ENCODE peak calls at places on chromosomes 6 and 20, in six cellular contexts. A is colonic mucosa, F is AG10803, I is IMR-90, N is HCT116, M is esophagus squamous epithelium. K is an unnamed sample.
A peak's percentile ranks its signal among the peaks of the same experiment; 100 is the strongest.

GRCh38 chr6:11139051-11139960 is 27.8 kb upstream of the ERVFRD-1 start:
- DNase-seq in N (no peak), I (peak; percentile 72), F (peak; percentile 20), M (no peak), A (no peak), K (peak; percentile 61)

GRCh38 chr6:115706981-115707380 is 353.7 kb downstream of the FRK start:
- DNase-seq in M (no peak), I (no peak), N (no peak), A (no peak), F (no peak), K (no peak)

GRCh38 chr6:107079429-107079828 is 35.9 kb downstream of the BEND3 start:
- DNase-seq in I (no peak), A (no peak), M (no peak), F (no peak), N (peak; percentile 18), K (no peak)

GRCh38 chr6:148265058-148265457 is 77.6 kb upstream of the SASH1 start:
- DNase-seq in F (no peak), N (no peak), M (no peak), A (no peak), I (no peak), K (no peak)

GRCh38 chr6:168388641-168389633 is 52.0 kb upstream of the SMOC2 start:
- DNase-seq in F (no peak), M (no peak), A (peak; percentile 55), N (no peak), I (no peak), K (no peak)

GRCh38 chr20:555933-556332 is 12.3 kb upstream of the CSNK2A1 start:
- DNase-seq in F (no peak), A (peak; percentile 61), N (no peak), M (no peak), I (peak; percentile 9), K (no peak)

GRCh38 chr6:73710948-73711347 is 14.9 kb downstream of the CD109 start:
- DNase-seq in N (no peak), F (no peak), A (no peak), I (no peak), M (no peak), K (no peak)

GRCh38 chr6:154276810-154277577 is 79.6 kb downstream of the IPCEF1 start:
- DNase-seq in F (peak; percentile 45), N (peak; percentile 33), A (no peak), I (peak; percentile 50), M (no peak), K (peak; percentile 65)

GRCh38 chr6:18405477-18406293 is 18.5 kb downstream of the RNF144B start:
- DNase-seq in F (peak; percentile 92), N (no peak), A (no peak), M (no peak), I (peak; percentile 96), K (peak; percentile 95)

GRCh38 chr6:167428664-167429063 is 103.8 kb downstream of the TTLL2 start:
- DNase-seq in M (no peak), F (no peak), A (no peak), N (no peak), I (no peak), K (no peak)

GRCh38 chr20:46695888-46696287 is 6.6 kb upstream of the TP53RK start:
- DNase-seq in M (no peak), I (peak; percentile 69), A (no peak), F (peak; percentile 91), N (no peak), K (no peak)

GRCh38 chr6:127841811-127842210 is 59.0 kb downstream of the THEMIS start:
- DNase-seq in I (peak; percentile 56), N (no peak), A (no peak), F (no peak), M (no peak), K (peak; percentile 31)

GRCh38 chr6:195861-196360 is 96.4 kb upstream of the DUSP22 start:
- DNase-seq in N (no peak), A (no peak), F (peak; percentile 23), I (peak; percentile 22), M (no peak), K (peak; percentile 42)

GRCh38 chr6:3868544-3868943 is 19.4 kb downstream of the FAM50B start:
- DNase-seq in I (peak; percentile 28), N (no peak), M (no peak), F (peak; percentile 91), A (no peak), K (peak; percentile 75)

GRCh38 chr20:51050636-51051035 is 27.7 kb upstream of the KCNG1 start:
- DNase-seq in N (no peak), M (no peak), I (no peak), A (no peak), F (no peak), K (no peak)

GRCh38 chr6:155171747-155172191 is 92.0 kb upstream of the CLDN20 start:
- DNase-seq in I (peak; percentile 69), N (no peak), M (no peak), F (peak; percentile 71), A (no peak), K (peak; percentile 30)

DNA sequence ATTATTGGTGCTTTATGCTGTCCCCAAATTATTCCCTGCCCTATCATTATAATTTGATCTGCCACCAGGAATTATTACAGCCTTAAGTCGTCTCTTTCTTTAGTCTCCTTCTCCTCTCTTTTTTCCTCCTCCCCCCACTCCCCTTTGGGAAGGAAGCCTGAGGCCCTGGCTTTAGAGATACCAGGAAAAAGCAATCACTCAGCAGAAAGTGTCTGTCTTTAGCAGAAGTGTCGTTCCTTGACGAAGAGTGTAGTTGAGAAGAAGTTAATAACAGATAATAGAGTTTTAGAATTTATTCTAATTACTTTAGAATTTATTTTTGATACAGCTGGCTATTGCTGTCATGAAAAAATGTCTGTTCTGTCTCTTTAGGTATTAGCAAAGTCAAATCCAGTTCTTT is 16.5 kb downstream of the LIN28B start:
- DNase-seq in M (no peak), F (no peak), A (no peak), I (no peak), N (no peak), K (no peak)
- H3K4me3 ChIP-seq in M (no peak overlapping the region), F (no peak overlapping the region), A (no peak overlapping the region), I (no peak overlapping the region), N (no peak overlapping the region), K (no peak overlapping the region)

GRCh38 chr6:125346143-125346925 is 44.6 kb upstream of the HDDC2 start:
- DNase-seq in M (no peak), N (no peak), F (no peak), I (no peak), A (no peak), K (no peak)
- TF ChIP-seq CTCF in M (no peak), N (no peak), F (no peak), I (no peak), A (no peak), K (no peak)

DNA sequence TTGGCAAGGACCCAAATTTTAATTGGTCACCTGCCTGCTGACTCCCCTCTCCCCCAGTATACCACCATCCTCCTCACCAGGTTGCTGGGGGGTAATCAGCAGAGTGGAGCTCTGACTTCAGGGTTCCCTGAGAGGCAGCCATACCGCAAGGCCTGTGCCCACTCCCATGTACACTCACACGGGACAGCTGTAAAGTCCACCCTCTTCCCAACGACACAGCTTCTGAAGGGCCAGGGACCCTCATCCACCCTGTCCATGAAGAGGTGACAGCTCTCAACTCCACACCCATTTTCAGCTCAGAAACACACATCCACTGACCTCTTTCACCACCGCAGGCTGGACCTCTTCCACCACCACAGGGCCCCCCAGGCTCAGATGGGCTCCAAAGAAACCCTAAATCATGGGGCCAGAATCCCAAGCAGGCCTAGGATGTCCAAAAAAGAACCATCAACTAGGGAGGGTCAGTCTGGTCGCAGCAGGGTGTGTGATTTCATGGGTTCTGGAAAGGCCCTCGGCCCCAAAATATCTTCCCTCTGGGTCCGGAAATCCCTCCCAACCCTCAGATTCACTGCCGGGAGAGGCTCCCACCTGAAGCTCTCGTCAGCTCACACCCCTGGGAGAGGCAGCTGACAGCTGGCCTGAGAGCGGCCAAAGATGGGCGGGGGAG is 29.9 kb downstream of the TFEB start:
- DNase-seq in M (no peak), F (no peak), A (no peak), N (no peak), I (no peak), K (no peak)
- H3K4me3 ChIP-seq in M (no peak overlapping the region), F (no peak overlapping the region), A (no peak overlapping the region), N (no peak overlapping the region), I (no peak overlapping the region), K (no peak overlapping the region)

GRCh38 chr20:53291548-53291947 is 302.1 kb downstream of the ZNF217 start:
- DNase-seq in M (no peak), N (peak; percentile 7), A (no peak), F (no peak), I (no peak), K (no peak)
- TF ChIP-seq CTCF in M (no peak), N (peak; percentile 66), A (no peak), F (peak; percentile 21), I (no peak), K (peak; percentile 18)

K was measured in fibroblast of mammary gland.